ENCODE peak calls at places on chromosomes 5 and 9, in six cellular contexts. I, N, L, S, E and C are unnamed samples. For H3K27me3, the result is how much of the 10 kb centered on the place peaks cover.

GRCh38 chr9:136326061-136326776 is 1.1 kb upstream of the GPSM1 start:
- DNase-seq in I (no peak), L (peak), S (no peak), N (peak), E (no peak), C (peak)

GRCh38 chr9:109317311-109317978 is 3.4 kb downstream of the EPB41L4B start:
- DNase-seq in L (no peak), N (no peak), I (no peak), S (no peak), E (no peak), C (no peak)

GRCh38 chr5:132313961-132314432 is 19.8 kb downstream of the SLC22A4 start:
- DNase-seq in S (no peak), I (no peak), N (no peak), E (no peak), L (no peak), C (no peak)

GRCh38 chr5:77707786-77708185 is 68.4 kb downstream of the TBCA start:
- DNase-seq in E (no peak), L (no peak), S (no peak), I (no peak), N (peak), C (no peak)

GRCh38 chr9:19660019-19660418 is 128.8 kb downstream of the SLC24A2 start:
- DNase-seq in N (no peak), S (no peak), L (peak), I (no peak), E (no peak), C (no peak)

GRCh38 chr9:12640866-12641636 is 52.1 kb upstream of the TYRP1 start:
- DNase-seq in S (no peak), N (no peak), L (no peak), E (no peak), I (no peak), C (no peak)

GRCh38 chr9:98709968-98710965 is 1.5 kb upstream of the GABBR2 start:
- DNase-seq in N (peak), S (no peak), I (no peak), E (no peak), L (peak), C (peak)

GRCh38 chr9:107738789-107739188 is 249.2 kb upstream of the KLF4 start:
- DNase-seq in L (no peak), E (no peak), I (no peak), N (peak), S (no peak), C (peak)

GRCh38 chr9:75027187-75028107 is 646 bp downstream of the CARNMT1 start:
- DNase-seq in L (peak), N (peak), E (no peak), I (peak), S (peak), C (peak)

GRCh38 chr5:114261989-114262388 is 99.9 kb upstream of the KCNN2 start:
- DNase-seq in L (no peak), E (no peak), S (no peak), N (no peak), I (no peak), C (no peak)

GRCh38 chr9:38024036-38024681 is 44.9 kb downstream of the SHB start:
- DNase-seq in L (peak), N (peak), S (peak), E (no peak), I (peak), C (peak)

GRCh38 chr5:24530907-24531306 is 113.9 kb downstream of the CDH10 start:
- DNase-seq in I (no peak), E (no peak), S (no peak), N (no peak), L (no peak), C (no peak)

GRCh38 chr5:96017951-96018350 is 56.3 kb upstream of the ELL2 start:
- DNase-seq in I (no peak), S (no peak), N (peak), L (peak), E (no peak), C (no peak)

GRCh38 chr5:172840077-172840777 is 6.2 kb downstream of the ERGIC1 start:
- DNase-seq in L (no peak), I (no peak), S (no peak), N (no peak), E (no peak), C (no peak)

GRCh38 chr9:129610473-129611301 is 10.2 kb downstream of the C9orf50 start:
- DNase-seq in N (peak), S (peak), L (peak), E (peak), I (peak), C (peak)

DNA sequence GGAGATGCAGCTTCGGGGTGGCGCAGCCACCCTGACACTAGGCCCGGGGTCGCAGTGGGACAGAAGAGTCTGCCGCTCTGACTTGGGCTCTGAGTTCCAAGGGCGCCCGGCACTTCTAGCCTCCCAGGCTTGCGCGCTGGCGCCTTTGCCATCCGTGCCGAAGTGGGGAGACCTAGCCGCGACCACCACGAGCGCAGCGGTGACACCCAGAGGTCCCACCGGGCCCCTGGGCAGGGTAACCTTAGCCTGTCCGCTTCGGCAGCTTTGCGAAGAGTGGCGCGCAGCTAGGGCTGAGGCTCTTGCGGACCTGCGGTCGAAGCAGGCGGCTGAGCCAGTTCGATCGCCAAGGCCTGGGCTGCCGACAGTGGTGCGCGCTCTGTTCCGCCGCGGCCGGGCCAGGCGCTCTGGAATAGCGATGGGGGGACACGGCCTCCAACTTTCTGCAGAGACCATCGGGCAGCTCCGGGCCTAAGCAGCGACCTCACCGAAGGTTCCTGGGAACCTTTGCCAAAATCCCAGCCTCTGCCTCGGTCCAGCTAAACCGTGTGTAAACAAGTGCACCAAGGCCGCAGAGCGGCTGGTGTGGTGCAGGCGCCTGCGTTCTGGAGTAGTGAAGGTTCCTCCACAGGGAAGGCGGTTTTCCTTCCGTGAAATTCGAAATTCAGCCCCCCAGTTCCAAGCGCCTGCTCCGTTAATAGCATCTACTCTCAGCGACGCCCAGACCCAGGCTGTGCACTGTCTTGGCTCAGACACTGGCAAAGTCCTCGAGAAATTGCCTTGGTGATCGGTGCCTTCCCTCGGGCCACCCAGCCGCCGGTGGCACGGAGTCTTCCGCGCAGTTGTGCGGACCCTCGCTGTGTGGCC is 7.4 kb downstream of the TLX3 start:
- DNase-seq in N (peak), I (no peak), E (no peak), S (no peak), L (no peak), C (no peak)
- H3K27me3 ChIP-seq in N (half or more), I (under half), E (half or more), S (half or more), L (half or more), C (under half)

DNA sequence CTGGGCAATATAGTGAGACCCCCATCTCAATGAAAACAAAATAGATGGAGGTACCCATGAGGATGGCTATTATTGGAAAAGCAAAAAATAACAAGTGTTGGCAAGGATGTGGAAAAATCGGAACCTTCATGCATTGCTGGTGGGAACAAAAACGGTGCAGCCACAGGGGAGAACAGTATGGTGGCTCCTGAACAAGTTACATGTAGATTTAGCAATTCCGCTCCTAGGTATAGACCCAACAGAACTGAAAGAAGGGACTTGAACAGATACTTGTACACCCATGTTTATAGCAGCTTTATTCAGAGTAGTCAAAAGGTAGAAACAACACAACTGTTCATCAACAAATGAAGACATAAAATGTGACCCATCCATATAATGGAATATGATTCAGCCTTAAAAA is 43.0 kb downstream of the NTNG2 start:
- DNase-seq in E (no peak), N (no peak), S (no peak), L (no peak), I (no peak), C (no peak)
- H3K27me3 ChIP-seq in E (under half), N (under half), S (under half), L (under half), I (under half), C (under half)

DNA sequence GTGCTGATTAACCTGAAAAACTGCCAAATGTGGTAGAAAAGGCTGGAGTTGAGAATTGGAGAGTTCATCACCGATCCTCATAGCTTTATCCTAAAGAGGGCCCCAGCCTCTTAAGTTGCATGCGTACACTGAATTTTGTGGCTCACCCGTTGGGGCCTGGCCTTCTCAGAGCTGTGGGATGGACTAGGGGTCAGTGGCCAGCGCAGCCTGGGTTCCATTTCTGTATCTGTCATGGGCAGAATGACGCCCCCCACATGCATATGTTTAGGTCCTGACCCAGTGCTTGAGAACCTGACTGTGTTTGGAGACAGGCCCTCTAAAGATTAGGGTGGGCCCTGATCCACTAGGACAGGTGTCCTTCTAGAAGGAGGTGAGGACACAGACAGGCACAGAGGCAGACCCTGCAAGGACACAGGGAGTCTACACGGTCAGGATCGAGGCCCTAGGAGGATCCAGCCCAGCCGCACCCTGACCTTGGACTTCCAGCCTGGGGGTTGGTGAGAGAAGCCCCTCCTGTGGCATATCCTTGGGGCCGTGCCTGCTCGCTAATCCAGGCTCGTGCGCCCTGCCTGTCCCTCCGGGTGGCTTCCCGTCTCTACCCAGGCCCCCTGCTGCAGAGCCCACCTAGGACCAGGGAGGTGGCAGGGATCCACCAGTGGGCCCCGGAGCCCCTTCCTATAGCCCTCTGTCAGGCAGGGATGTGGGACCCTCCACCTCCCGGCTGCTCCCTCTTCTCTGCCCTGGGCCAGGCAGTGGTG is 32.2 kb downstream of the NDUFS6 start:
- DNase-seq in L (no peak), I (no peak), E (no peak), N (no peak), S (peak), C (no peak)
- H3K27me3 ChIP-seq in L (under half), I (under half), E (under half), N (under half), S (under half), C (under half)

GRCh38 chr5:135048286-135048685 is 14.3 kb upstream of the PITX1 start:
- DNase-seq in E (no peak), I (no peak), N (no peak), S (no peak), L (no peak), C (no peak)
- H3K27me3 ChIP-seq in E (half or more), I (under half), N (under half), S (half or more), L (under half), C (under half)